ENCODE peak calls at places on chromosomes 7 and 10, in ten cellular contexts. W is HFF-Myc; M is NCI-H1436 treated with DMSO at 0.1 percent for 48 hours; V is body of pancreas; C is cardiac fibroblast; J is MV-4-11; L is stimulated activated CD4-positive, alpha-beta T cell treated with anti-CD3 and anti-CD28 coated beads, Interleukin-2, amount 100 ng/mL, for 48 hours; A is NCI-H1417; G is HTR-8/SVneo; T is activated CD8-positive, alpha-beta memory T cell treated with anti-CD3 and anti-CD28 coated beads, Interleukin-2, amount 10 ng/mL, durations not matched to agents 7 days and 5 days. F is an unnamed sample.

GRCh38 chr10:91135113-91135512 is 85.3 kb upstream of the PCGF5 start:
- DNase-seq in W (no peak), M (no peak), V (no peak), C (no peak), J (no peak), L (no peak), A (no peak), G (no peak), T (no peak), F (no peak)

GRCh38 chr7:34655384-34655783 is 2.6 kb upstream of the NPSR1 start:
- DNase-seq in W (no peak), M (no peak), V (no peak), C (no peak), J (no peak), L (no peak), A (no peak), G (no peak), T (no peak), F (no peak)

GRCh38 chr7:103540986-103541385 is 95.0 kb upstream of the SLC26A5 start:
- DNase-seq in W (no peak), M (no peak), V (peak), C (no peak), J (no peak), L (no peak), A (no peak), G (no peak), T (no peak), F (no peak)

GRCh38 chr7:98641646-98642489 is 24.8 kb downstream of the NPTX2 start:
- DNase-seq in W (no peak), M (no peak), V (no peak), C (no peak), J (peak), L (no peak), A (peak), G (no peak), T (no peak), F (no peak)

GRCh38 chr10:6232846-6233724 is 30.4 kb downstream of the PFKFB3 start:
- DNase-seq in W (no peak), M (no peak), V (no peak), C (no peak), J (no peak), L (no peak), A (no peak), G (no peak), T (no peak), F (no peak)

GRCh38 chr7:71140264-71140663 is 8.3 kb downstream of the GALNT17 start:
- DNase-seq in W (no peak), M (no peak), V (peak), C (no peak), J (no peak), L (no peak), A (no peak), G (no peak), T (no peak), F (no peak)

GRCh38 chr10:119657725-119658124 is 6.5 kb downstream of the BAG3 start:
- DNase-seq in W (no peak), M (no peak), V (no peak), C (no peak), J (no peak), L (no peak), A (no peak), G (no peak), T (no peak), F (no peak)

GRCh38 chr7:130814753-130815152 is 80.7 kb upstream of the KLF14 start:
- DNase-seq in W (no peak), M (no peak), V (no peak), C (peak), J (peak), L (no peak), A (no peak), G (no peak), T (no peak), F (no peak)

GRCh38 chr7:782718-783449 is 49.4 kb upstream of the SUN1 start:
- DNase-seq in W (no peak), M (no peak), V (no peak), C (no peak), J (no peak), L (no peak), A (no peak), G (no peak), T (no peak), F (no peak)

GRCh38 chr10:58158806-58159205 is 108.9 kb downstream of the IPMK start:
- DNase-seq in W (peak), M (no peak), V (no peak), C (peak), J (no peak), L (no peak), A (no peak), G (no peak), T (no peak), F (no peak)

GRCh38 chr7:97734255-97734654 is 2.4 kb downstream of the TAC1 start:
- DNase-seq in W (no peak), M (no peak), V (no peak), C (no peak), J (no peak), L (no peak), A (no peak), G (no peak), T (no peak), F (no peak)

GRCh38 chr7:5406957-5407930 is 16.4 kb downstream of the TNRC18 start:
- DNase-seq in W (no peak), M (no peak), V (no peak), C (no peak), J (no peak), L (no peak), A (no peak), G (no peak), T (no peak), F (no peak)

GRCh38 chr7:867001-867405 is 9.4 kb upstream of the GET4 start:
- DNase-seq in W (peak), M (no peak), V (no peak), C (peak), J (no peak), L (no peak), A (no peak), G (no peak), T (no peak), F (no peak)

GRCh38 chr7:4707134-4707651 is 25.1 kb downstream of the FOXK1 start:
- DNase-seq in W (no peak), M (no peak), V (no peak), C (no peak), J (no peak), L (no peak), A (no peak), G (no peak), T (no peak), F (no peak)

GRCh38 chr7:131106681-131107342 is 220.9 kb upstream of the MKLN1 start:
- DNase-seq in W (no peak), M (no peak), V (peak), C (no peak), J (no peak), L (peak), A (peak), G (no peak), T (peak), F (no peak)

GRCh38 chr10:107971973-107972372 is 807.5 kb upstream of the SORCS1 start:
- DNase-seq in W (peak), M (no peak), V (no peak), C (peak), J (no peak), L (no peak), A (no peak), G (no peak), T (no peak), F (no peak)

GRCh38 chr7:128405345-128406146 is 4.2 kb downstream of the IMPDH1 start:
- DNase-seq in W (no peak), M (no peak), V (peak), C (no peak), J (no peak), L (peak), A (peak), G (no peak), T (peak), F (no peak)

GRCh38 chr7:125436220-125436619 is 506.6 kb upstream of the POT1 start:
- DNase-seq in W (no peak), M (no peak), V (no peak), C (no peak), J (no peak), L (no peak), A (no peak), G (no peak), T (no peak), F (no peak)

GRCh38 chr7:101108330-101108857 is 18.5 kb upstream of the SERPINE1 start:
- DNase-seq in W (no peak), M (no peak), V (peak), C (peak), J (peak), L (no peak), A (no peak), G (no peak), T (no peak), F (no peak)

GRCh38 chr7:28678421-28678965 is 266.2 kb downstream of the CREB5 start:
- DNase-seq in W (no peak), M (no peak), V (no peak), C (no peak), J (peak), L (no peak), A (no peak), G (no peak), T (no peak), F (no peak)

GRCh38 chr7:155852426-155853301 is 40.4 kb upstream of the SHH start:
- DNase-seq in W (no peak), M (no peak), V (no peak), C (no peak), J (no peak), L (no peak), A (no peak), G (no peak), T (peak), F (no peak)

GRCh38 chr10:118754132-118754555 is 626 bp downstream of the CACUL1 start:
- DNase-seq in W (no peak), M (no peak), V (peak), C (peak), J (no peak), L (peak), A (peak), G (no peak), T (peak), F (no peak)

GRCh38 chr7:30805931-30806330 is 34.7 kb downstream of the MINDY4 start:
- DNase-seq in W (no peak), M (no peak), V (no peak), C (no peak), J (no peak), L (no peak), A (no peak), G (no peak), T (no peak), F (no peak)

GRCh38 chr10:11209810-11210141 is 192.1 kb downstream of the CELF2 start:
- DNase-seq in W (no peak), M (no peak), V (peak), C (no peak), J (no peak), L (no peak), A (no peak), G (no peak), T (no peak), F (no peak)

GRCh38 chr10:132455986-132456847 is 59.2 kb downstream of the PWWP2B start:
- DNase-seq in W (no peak), M (no peak), V (no peak), C (no peak), J (no peak), L (no peak), A (no peak), G (no peak), T (no peak), F (no peak)

GRCh38 chr10:122553341-122553740 is 7.2 kb upstream of the DMBT1 start:
- DNase-seq in W (no peak), M (no peak), V (no peak), C (peak), J (no peak), L (no peak), A (no peak), G (no peak), T (no peak), F (no peak)

GRCh38 chr7:25454562-25455031 is 226.3 kb upstream of the NPVF start:
- DNase-seq in W (no peak), M (no peak), V (peak), C (peak), J (peak), L (no peak), A (peak), G (no peak), T (no peak), F (no peak)

GRCh38 chr10:131221632-131222277 is 89.8 kb downstream of the TCERG1L start:
- DNase-seq in W (no peak), M (no peak), V (no peak), C (no peak), J (no peak), L (no peak), A (no peak), G (no peak), T (no peak), F (no peak)

GRCh38 chr10:80252296-80252887 is 37.1 kb downstream of the MAT1A start:
- DNase-seq in W (no peak), M (no peak), V (no peak), C (no peak), J (no peak), L (no peak), A (no peak), G (no peak), T (no peak), F (no peak)

GRCh38 chr10:76910184-76910962 is 727.2 kb downstream of the KCNMA1 start:
- DNase-seq in W (no peak), M (no peak), V (no peak), C (no peak), J (no peak), L (no peak), A (no peak), G (no peak), T (no peak), F (no peak)